ENCODE peak calls at places on chromosome 11, in six cellular contexts. Z, Q, C, U, R and A are unnamed samples.

GRCh38 chr11:32259641-32260081 is 168.8 kb downstream of the RCN1 start:
- DNase-seq in U (no peak), Q (peak), R (peak), Z (no peak), C (no peak), A (peak)

GRCh38 chr11:100557830-100558611 is 129.1 kb upstream of the ARHGAP42 start:
- DNase-seq in R (no peak), C (no peak), U (no peak), Q (no peak), Z (no peak), A (no peak)

GRCh38 chr11:88301478-88302140 is 35.9 kb downstream of the CTSC start:
- DNase-seq in Z (no peak), R (peak), C (no peak), Q (no peak), U (no peak), A (no peak)

GRCh38 chr11:92322225-92322624 is 97.6 kb downstream of the FAT3 start:
- DNase-seq in Q (peak), R (no peak), Z (no peak), C (no peak), U (no peak), A (no peak)

GRCh38 chr11:13972033-13972910 is 9.7 kb downstream of the SPON1 start:
- DNase-seq in Z (no peak), Q (peak), U (no peak), R (no peak), C (no peak), A (no peak)

GRCh38 chr11:503179-503981 is 3.7 kb downstream of the RNH1 start:
- DNase-seq in U (no peak), Z (no peak), C (no peak), R (peak), Q (peak), A (no peak)

GRCh38 chr11:126360049-126360446 is 4.6 kb downstream of the ST3GAL4 start:
- DNase-seq in C (no peak), Z (no peak), Q (no peak), U (no peak), R (no peak), A (no peak)

GRCh38 chr11:85918910-85919794 is 64.0 kb downstream of the CCDC83 start:
- DNase-seq in C (no peak), Z (no peak), R (no peak), Q (peak), U (no peak), A (no peak)

GRCh38 chr11:45665206-45665932 is at the start of gene CHST1:
- DNase-seq in C (no peak), R (no peak), Z (peak), Q (peak), U (peak), A (no peak)

GRCh38 chr11:125448136-125448535 is 47.9 kb downstream of the FEZ1 start:
- DNase-seq in Z (no peak), U (peak), Q (no peak), C (no peak), R (no peak), A (no peak)

GRCh38 chr11:123197711-123198110 is 2.7 kb upstream of the CLMP start:
- DNase-seq in U (no peak), Z (no peak), Q (peak), C (no peak), R (no peak), A (no peak)

GRCh38 chr11:86570020-86570419 is 102.4 kb downstream of the ME3 start:
- DNase-seq in U (no peak), R (no peak), Q (no peak), Z (no peak), C (no peak), A (no peak)

GRCh38 chr11:128379587-128380279 is 207.6 kb downstream of the ETS1 start:
- DNase-seq in Z (no peak), U (no peak), R (no peak), C (no peak), Q (no peak), A (no peak)

GRCh38 chr11:1218256-1218787 is 4.5 kb upstream of the MUC5B start:
- DNase-seq in Q (no peak), Z (peak), U (no peak), R (no peak), C (no peak), A (no peak)

GRCh38 chr11:43366597-43367121 is 7.9 kb downstream of the TTC17 start:
- DNase-seq in U (no peak), Z (no peak), R (peak), Q (peak), C (no peak), A (no peak)

GRCh38 chr11:65810046-65810868 is 23.4 kb downstream of the OVOL1 start:
- DNase-seq in C (no peak), U (no peak), Q (no peak), R (peak), Z (peak), A (no peak)

GRCh38 chr11:8652140-8652539 is 30.3 kb downstream of the TRIM66 start:
- DNase-seq in R (no peak), U (no peak), Q (peak), Z (no peak), C (no peak), A (no peak)

GRCh38 chr11:15539645-15540044 is 424.9 kb downstream of the INSC start:
- DNase-seq in Q (no peak), Z (no peak), U (no peak), C (no peak), R (peak), A (no peak)

GRCh38 chr11:2567026-2567671 is 122.3 kb downstream of the KCNQ1 start:
- DNase-seq in R (no peak), Q (no peak), Z (peak), C (no peak), U (no peak), A (peak)

GRCh38 chr11:19673924-19674390 is 38.7 kb upstream of the NAV2 start:
- DNase-seq in R (no peak), U (no peak), Z (peak), C (peak), Q (no peak), A (no peak)

GRCh38 chr11:23280088-23280487 is 419.8 kb upstream of the CCDC179 start:
- DNase-seq in U (no peak), R (no peak), C (no peak), Z (no peak), Q (peak), A (no peak)

GRCh38 chr11:115129771-115130306 is 374.4 kb downstream of the CADM1 start:
- DNase-seq in R (no peak), U (no peak), C (no peak), Z (no peak), Q (no peak), A (no peak)

GRCh38 chr11:15988693-15989231 is 367.6 kb downstream of the SOX6 start:
- DNase-seq in U (no peak), C (no peak), Z (no peak), Q (peak), R (no peak), A (no peak)

GRCh38 chr11:73866586-73866996 is 10.1 kb downstream of the COA4 start:
- DNase-seq in R (no peak), Q (peak), Z (no peak), C (no peak), U (no peak), A (no peak)

GRCh38 chr11:65014146-65014960 is at the start of gene ARL2:
- DNase-seq in Q (no peak), C (no peak), R (no peak), U (no peak), Z (no peak), A (peak)

GRCh38 chr11:7672276-7672959 is 882 bp downstream of the CYB5R2 start:
- DNase-seq in U (no peak), C (no peak), Z (no peak), R (peak), Q (no peak), A (no peak)

GRCh38 chr11:74847895-74848294 is 99.2 kb downstream of the RNF169 start:
- DNase-seq in Q (no peak), R (no peak), C (no peak), Z (no peak), U (no peak), A (no peak)

GRCh38 chr11:48172818-48173609 is 43.6 kb upstream of the OR4B1 start:
- DNase-seq in C (peak), U (peak), Q (peak), R (peak), Z (peak), A (peak)

GRCh38 chr11:75858613-75859012 is 43.6 kb downstream of the UVRAG start:
- DNase-seq in C (no peak), Z (no peak), U (no peak), Q (peak), R (no peak), A (no peak)

GRCh38 chr11:127675602-127676001 is 675.0 kb upstream of the KIRREL3 start:
- DNase-seq in Z (no peak), Q (no peak), U (no peak), C (no peak), R (no peak), A (no peak)

GRCh38 chr11:31237819-31238771 is 131.4 kb downstream of the DCDC1 start:
- DNase-seq in Z (no peak), Q (peak), R (no peak), U (no peak), C (no peak), A (no peak)

GRCh38 chr11:34977039-34977906 is 60.9 kb downstream of the PDHX start:
- DNase-seq in Q (peak), Z (no peak), C (no peak), U (no peak), R (no peak), A (no peak)

GRCh38 chr11:105046898-105047579 is 1.9 kb upstream of the CARD16 start:
- DNase-seq in R (no peak), U (peak), Z (no peak), C (no peak), Q (peak), A (no peak)

GRCh38 chr11:115275045-115275444 is 229.2 kb downstream of the CADM1 start:
- DNase-seq in R (no peak), C (no peak), Z (no peak), U (no peak), Q (no peak), A (no peak)

GRCh38 chr11:78715639-78716311 is 141.1 kb upstream of the NARS2 start:
- DNase-seq in U (peak), R (peak), Q (peak), Z (no peak), C (no peak), A (peak)

GRCh38 chr11:61587951-61588695 is 7.2 kb upstream of the SYT7 start:
- DNase-seq in Q (no peak), Z (peak), U (peak), C (no peak), R (peak), A (peak)

GRCh38 chr11:64500176-64501013 is 90.6 kb upstream of the SLC22A12 start:
- DNase-seq in R (no peak), C (no peak), U (no peak), Z (no peak), Q (no peak), A (no peak)

GRCh38 chr11:10728779-10729472 is 22.1 kb upstream of the CTR9 start:
- DNase-seq in U (no peak), R (no peak), Z (peak), Q (peak), C (no peak), A (peak)

DNA sequence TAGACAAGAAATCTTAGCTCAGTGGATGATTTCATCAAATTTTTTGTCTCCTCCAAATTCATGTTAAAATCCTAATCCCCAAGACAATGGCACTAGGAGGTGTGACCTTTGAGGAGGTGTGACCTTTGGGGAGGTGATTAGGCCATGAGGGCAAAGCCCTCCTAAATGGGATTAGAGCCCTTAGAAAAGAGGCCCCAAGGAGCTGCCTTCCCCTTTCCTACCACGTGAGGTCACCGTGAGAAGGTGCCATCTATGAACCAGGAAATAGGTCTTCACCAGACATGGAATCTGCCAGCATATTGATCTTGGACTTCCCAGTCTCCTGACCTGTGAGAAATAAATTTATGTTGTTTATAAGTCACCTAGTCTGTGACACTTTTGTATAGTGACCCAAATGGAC is 138.7 kb downstream of the TRIM29 start:
- DNase-seq in Z (no peak), Q (no peak), U (peak), R (peak), C (no peak), A (no peak)
- TF ChIP-seq CTCF in Z (no peak), Q (no peak), U (no peak), R (peak), C (no peak), A (no peak)

GRCh38 chr11:46936138-46937110 is at the start of gene CSTPP1:
- DNase-seq in R (peak), C (peak), U (peak), Z (peak), Q (peak), A (peak)
- TF ChIP-seq CTCF in R (no peak), C (peak), U (no peak), Z (no peak), Q (no peak), A (no peak)

GRCh38 chr11:67044496-67044895 is 12.2 kb upstream of the RHOD start:
- DNase-seq in Q (peak), R (no peak), C (no peak), Z (no peak), U (no peak), A (no peak)
- TF ChIP-seq CTCF in Q (peak), R (peak), C (no peak), Z (no peak), U (no peak), A (no peak)

DNA sequence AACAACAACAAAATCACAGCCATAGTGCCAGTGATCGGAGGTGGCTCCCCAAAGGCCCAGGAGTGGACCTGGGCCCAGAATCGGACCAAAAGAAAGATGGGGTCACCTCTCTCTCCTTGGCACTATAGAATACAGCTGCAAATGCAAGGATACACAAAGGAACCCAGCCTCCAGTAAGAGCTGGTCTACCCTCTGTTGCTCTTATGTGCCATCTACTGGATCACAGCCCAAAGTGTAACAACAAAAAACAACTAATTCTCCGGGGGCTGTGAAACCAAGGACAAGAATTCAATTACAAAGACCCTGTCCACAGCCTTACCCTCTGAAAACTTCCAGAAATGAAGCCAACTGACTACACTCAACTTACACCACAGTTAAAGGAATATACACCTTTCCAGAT is 21.6 kb downstream of the OR8G5 start:
- DNase-seq in U (no peak), R (no peak), Z (no peak), C (no peak), Q (no peak), A (no peak)
- TF ChIP-seq CTCF in U (no peak), R (peak), Z (no peak), C (no peak), Q (peak), A (no peak)

DNA sequence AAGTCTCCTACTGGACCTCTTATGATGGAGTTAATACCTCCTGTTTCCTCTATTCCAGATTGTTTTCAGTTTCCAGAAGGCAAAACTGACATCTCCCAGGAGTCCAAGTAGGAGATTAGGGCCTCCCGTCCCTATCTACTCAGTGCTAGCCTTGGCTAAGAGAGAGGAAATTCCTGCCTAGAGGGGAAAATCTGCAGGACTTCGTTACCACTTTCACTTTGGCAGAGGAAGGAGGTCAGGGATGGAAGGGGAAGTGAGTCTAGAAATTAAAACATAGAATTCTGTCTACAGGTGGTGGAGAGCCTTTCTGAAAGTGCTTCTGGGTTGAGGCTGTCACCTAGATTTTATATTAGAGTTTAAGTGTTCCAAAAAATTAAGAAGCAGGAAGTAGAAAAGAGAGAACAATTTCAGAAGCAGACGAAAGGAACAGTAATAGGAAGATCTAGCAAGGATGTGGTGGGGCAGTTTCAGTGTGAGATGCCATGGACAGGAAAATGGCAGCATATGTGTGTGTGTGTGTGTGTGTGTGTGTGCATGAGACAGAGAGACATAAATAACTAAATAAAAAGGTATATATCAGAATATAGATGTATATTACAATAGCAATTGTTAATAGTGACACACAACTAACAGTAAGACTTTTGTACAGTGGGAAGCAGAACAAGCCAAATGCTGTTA is 2.4 kb upstream of the TRIM68 start:
- DNase-seq in Z (no peak), R (peak), C (no peak), U (no peak), Q (no peak), A (no peak)
- TF ChIP-seq CTCF in Z (no peak), R (no peak), C (no peak), U (no peak), Q (no peak), A (no peak)

GRCh38 chr11:36618025-36618700 is 20.1 kb upstream of the RAG2 start:
- DNase-seq in U (no peak), Z (no peak), R (no peak), C (no peak), Q (no peak), A (no peak)

GRCh38 chr11:36619502-36619901 is 21.5 kb upstream of the RAG2 start:
- DNase-seq in Q (peak), Z (no peak), U (no peak), R (peak), C (no peak), A (no peak)

GRCh38 chr11:36627006-36627405 is 29.0 kb upstream of the RAG2 start:
- DNase-seq in U (no peak), R (no peak), C (no peak), Z (no peak), Q (no peak), A (no peak)

GRCh38 chr11:36627471-36627870 is 29.4 kb upstream of the RAG2 start:
- DNase-seq in Z (no peak), Q (no peak), R (no peak), C (no peak), U (no peak), A (no peak)

DNA sequence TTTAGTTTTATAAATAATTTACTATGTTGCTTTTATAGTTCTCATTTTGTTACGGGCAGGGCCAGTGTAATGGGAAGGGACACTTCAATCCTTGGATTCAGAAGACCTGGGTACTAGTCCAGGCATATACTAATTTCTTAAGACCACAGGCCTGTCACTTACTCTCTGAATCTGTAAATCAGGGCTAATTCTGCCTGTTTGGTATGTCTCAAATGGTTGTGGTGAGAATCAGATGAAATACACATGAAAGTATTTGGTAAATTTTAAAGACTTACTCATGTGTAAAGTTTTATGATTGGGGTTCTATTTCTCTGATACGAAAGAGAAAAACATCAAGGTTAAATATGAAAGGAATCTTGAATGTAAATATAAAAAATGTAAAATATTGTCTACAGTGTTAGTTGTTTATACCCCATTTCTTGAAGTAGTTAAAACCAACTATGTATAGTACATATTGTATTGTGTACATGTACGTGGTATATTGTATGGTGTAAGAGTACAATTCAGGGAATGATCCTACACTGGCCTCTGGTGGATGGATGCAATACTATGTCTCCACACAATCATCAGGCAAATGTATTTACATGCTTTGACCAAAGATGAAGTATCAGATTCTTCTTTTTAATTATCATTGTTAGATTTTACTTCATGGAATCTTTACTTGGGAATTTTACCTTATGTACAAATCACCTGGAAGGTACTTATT is 24.5 kb upstream of the RAG2 start:
- DNase-seq in C (no peak), Z (no peak), R (peak), U (peak), Q (peak), A (no peak)
- TF ChIP-seq CTCF in C (peak), Z (peak), R (peak), U (no peak), Q (peak), A (no peak)

GRCh38 chr11:71124127-71124526 is 128.2 kb downstream of the SHANK2 start:
- DNase-seq in C (no peak), U (no peak), Z (no peak), R (no peak), Q (no peak), A (no peak)

GRCh38 chr11:71119656-71120269 is 132.6 kb downstream of the SHANK2 start:
- DNase-seq in Z (peak), R (no peak), U (no peak), Q (no peak), C (no peak), A (no peak)

GRCh38 chr11:71118671-71119250 is 133.6 kb downstream of the SHANK2 start:
- DNase-seq in R (no peak), Z (peak), C (no peak), U (no peak), Q (no peak), A (no peak)

GRCh38 chr11:71117311-71117710 is 135.1 kb downstream of the SHANK2 start:
- DNase-seq in R (no peak), Z (peak), C (no peak), U (no peak), Q (no peak), A (no peak)

DNA sequence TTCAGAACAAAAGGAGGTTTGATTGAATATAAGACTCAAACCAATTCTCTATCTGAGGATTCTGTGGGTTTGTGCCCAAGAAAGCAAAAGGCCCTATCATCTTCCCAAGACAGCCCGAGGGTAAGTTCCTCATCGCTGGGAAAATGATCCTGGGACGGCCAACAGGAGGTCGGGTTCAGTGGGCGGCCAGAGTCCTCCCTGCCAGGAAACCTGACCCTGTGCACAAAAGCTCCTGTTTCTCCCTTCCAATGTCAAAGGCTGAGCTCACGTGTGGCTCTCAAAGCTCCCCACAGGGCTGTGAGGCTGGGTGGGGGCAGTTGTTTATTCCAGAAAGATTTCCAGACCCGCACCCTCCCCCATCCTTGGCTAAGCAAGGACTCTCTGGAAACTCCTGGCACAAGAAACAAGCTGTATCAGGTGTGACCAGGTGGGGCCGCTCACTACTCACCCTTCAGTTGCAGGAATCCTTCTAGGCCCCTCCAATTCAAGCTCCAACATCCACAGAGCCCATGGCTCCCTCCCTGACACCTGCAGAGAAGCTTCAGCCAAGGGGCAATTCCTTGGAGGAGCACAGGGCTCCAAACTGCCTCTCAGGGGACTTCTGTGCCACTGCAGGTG is 131.9 kb downstream of the SHANK2 start:
- DNase-seq in Z (peak), R (no peak), U (peak), Q (peak), C (no peak), A (peak)
- TF ChIP-seq CTCF in Z (peak), R (peak), U (peak), Q (peak), C (no peak), A (peak)